ENCODE peak calls at places on chromosomes 7 and 10, in four cellular contexts. J, U, I and D are unnamed samples.

GRCh38 chr10:61662794-61663259 is at the start of gene CABCOCO1:
- DNase-seq in I (peak; percentile 86), U (peak; percentile 84), J (peak; percentile 32), D (peak; percentile 91)

GRCh38 chr7:146129296-146129695 is 12.7 kb downstream of the CNTNAP2 start:
- DNase-seq in U (no peak), J (no peak), I (no peak), D (peak; percentile 19)

GRCh38 chr7:83267141-83267631 is 104.5 kb upstream of the PCLO start:
- DNase-seq in J (no peak), U (no peak), I (no peak), D (peak; percentile 70)

GRCh38 chr10:64430690-64431323 is 909.6 kb downstream of the REEP3 start:
- DNase-seq in I (peak; percentile 54), J (no peak), U (peak; percentile 80), D (peak; percentile 95)

GRCh38 chr7:105849122-105849855 is 27.1 kb downstream of the ATXN7L1 start:
- DNase-seq in J (no peak), U (peak; percentile 90), I (no peak), D (peak; percentile 94)

GRCh38 chr10:90602815-90603600 is 254.8 kb downstream of the HTR7 start:
- DNase-seq in J (no peak), I (no peak), U (no peak), D (peak; percentile 25)

GRCh38 chr10:132106431-132106830 is 40.7 kb downstream of the JAKMIP3 start:
- DNase-seq in J (no peak), U (no peak), I (peak; percentile 41), D (no peak)

GRCh38 chr10:129958118-129958685 is 5.9 kb downstream of the EBF3 start:
- DNase-seq in U (no peak), I (no peak), J (no peak), D (peak; percentile 51)

GRCh38 chr10:69474688-69475432 is 23.6 kb downstream of the TSPAN15 start:
- DNase-seq in U (no peak), I (no peak), J (peak; percentile 51), D (no peak)

GRCh38 chr10:99593312-99593711 is 26.9 kb downstream of the SLC25A28 start:
- DNase-seq in J (no peak), U (no peak), I (no peak), D (no peak)

GRCh38 chr7:24930856-24931255 is 49.1 kb downstream of the OSBPL3 start:
- DNase-seq in J (no peak), I (no peak), U (no peak), D (no peak)

DNA sequence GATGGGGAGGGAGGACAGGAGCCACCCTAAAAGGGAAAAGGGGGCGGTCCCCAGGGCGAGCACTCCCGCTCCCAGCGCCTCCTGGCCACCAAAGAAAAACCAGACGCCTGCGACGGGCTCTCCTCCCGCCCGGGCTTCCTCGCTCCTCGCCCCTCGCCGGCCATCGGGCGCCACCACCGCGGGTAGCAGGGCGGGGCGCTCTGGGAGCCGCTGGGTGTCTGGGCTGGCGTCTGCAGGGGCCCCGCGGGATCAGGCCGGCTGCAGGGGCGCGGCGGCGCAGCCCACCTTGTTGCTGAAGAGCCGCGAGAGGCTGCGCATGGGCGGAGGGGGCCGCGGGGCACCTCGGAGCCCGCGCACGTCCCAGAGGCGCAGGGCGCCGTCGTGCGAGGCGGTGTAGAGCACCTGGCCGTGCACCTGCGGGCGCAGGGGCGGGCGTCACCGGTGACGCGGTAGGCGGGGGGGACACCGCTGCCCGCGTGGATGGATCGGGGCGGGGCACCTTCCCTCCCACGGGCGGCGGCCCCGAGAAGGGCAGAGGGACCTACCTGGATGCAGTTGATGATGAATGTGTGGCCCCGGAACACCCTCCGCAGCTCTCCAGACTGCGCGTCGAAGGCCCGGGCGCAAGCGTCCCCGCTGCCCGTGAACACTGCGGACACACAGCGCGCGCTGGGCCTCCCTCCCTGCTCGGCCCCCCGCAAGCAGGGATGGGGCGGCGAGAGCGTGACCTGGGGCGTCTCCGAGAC is 28.3 kb downstream of the WDR86 start:
- DNase-seq in U (peak; percentile 82), I (peak; percentile 84), J (no peak), D (peak; percentile 53)
- H2BK120ac ChIP-seq in U (no peak overlapping the region), I (no peak overlapping the region), J (no peak overlapping the region), D (no peak overlapping the region)

GRCh38 chr10:5871596-5871995 is 18.1 kb downstream of the ANKRD16 start:
- DNase-seq in J (peak; percentile 77), U (no peak), I (no peak), D (no peak)
- H3K56ac ChIP-seq in J (no peak overlapping the region), U (no peak overlapping the region), I (no peak overlapping the region), D (no peak overlapping the region)

GRCh38 chr10:78772486-78772885 is 296.3 kb upstream of the ZMIZ1 start:
- DNase-seq in U (no peak), J (no peak), I (no peak), D (no peak)
- H2BK120ac ChIP-seq in U (no peak overlapping the region), J (no peak overlapping the region), I (no peak overlapping the region), D (no peak overlapping the region)

DNA sequence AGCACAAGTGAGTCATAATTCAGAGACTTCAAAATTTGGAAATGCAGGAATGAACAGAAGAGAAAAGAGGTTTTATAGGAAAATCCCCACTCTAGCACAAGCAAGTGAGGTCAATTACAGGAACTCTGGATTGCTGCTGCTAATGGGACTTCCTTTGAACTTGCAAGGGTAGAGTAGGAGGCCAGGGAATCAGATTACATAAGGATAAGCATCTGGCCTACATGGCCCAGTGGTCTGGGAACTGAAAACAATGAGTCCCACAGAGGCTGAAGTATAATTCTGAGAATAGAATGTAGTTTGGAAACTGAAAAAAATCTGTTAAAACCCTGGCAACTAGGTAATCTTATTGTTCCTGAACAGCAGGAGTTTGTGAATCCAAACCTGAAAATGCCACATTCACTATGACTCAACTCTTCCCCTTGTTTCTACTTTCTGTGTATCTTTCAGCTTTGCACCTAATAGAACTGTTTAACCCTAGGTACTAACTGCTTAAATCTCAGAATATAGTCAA is 66.5 kb downstream of the CTNNA3 start:
- DNase-seq in I (no peak), J (peak; percentile 57), U (no peak), D (peak; percentile 84)
- H3K56ac ChIP-seq in I (no peak overlapping the region), J (no peak overlapping the region), U (no peak overlapping the region), D (no peak overlapping the region)

GRCh38 chr7:139993169-139993568 is 69.6 kb downstream of the PARP12 start:
- DNase-seq in I (no peak), J (no peak), U (no peak), D (no peak)

GRCh38 chr7:139990571-139990970 is 72.2 kb downstream of the PARP12 start:
- DNase-seq in U (no peak), J (no peak), I (no peak), D (no peak)

GRCh38 chr7:139992353-139993054 is 70.2 kb downstream of the PARP12 start:
- DNase-seq in U (no peak), J (no peak), I (no peak), D (no peak)

GRCh38 chr7:139991267-139991666 is 71.5 kb downstream of the PARP12 start:
- DNase-seq in J (no peak), I (no peak), U (no peak), D (no peak)

DNA sequence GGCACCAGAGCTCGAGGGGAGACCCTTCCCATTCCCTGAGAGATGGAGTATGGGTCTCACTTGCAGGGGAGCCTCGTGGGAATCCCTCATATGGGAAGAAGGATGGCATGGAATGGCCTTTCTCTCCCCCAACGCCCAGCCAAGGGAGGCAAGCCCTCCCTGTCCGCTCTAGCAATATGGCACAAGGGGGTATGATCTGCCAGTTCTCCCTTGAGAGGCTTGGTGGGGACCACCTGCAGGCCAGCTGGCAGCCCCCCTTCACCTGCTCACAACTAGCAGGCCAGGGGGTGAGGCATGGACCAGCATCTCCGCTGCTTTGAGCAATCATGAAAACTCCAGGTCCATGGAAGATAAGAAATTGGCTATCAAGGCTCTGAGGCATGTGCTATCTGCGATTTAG is 70.8 kb downstream of the PARP12 start:
- DNase-seq in U (no peak), J (no peak), I (no peak), D (no peak)
- H2BK120ac ChIP-seq in U (no peak overlapping the region), J (no peak overlapping the region), I (no peak overlapping the region), D (no peak overlapping the region)

DNA sequence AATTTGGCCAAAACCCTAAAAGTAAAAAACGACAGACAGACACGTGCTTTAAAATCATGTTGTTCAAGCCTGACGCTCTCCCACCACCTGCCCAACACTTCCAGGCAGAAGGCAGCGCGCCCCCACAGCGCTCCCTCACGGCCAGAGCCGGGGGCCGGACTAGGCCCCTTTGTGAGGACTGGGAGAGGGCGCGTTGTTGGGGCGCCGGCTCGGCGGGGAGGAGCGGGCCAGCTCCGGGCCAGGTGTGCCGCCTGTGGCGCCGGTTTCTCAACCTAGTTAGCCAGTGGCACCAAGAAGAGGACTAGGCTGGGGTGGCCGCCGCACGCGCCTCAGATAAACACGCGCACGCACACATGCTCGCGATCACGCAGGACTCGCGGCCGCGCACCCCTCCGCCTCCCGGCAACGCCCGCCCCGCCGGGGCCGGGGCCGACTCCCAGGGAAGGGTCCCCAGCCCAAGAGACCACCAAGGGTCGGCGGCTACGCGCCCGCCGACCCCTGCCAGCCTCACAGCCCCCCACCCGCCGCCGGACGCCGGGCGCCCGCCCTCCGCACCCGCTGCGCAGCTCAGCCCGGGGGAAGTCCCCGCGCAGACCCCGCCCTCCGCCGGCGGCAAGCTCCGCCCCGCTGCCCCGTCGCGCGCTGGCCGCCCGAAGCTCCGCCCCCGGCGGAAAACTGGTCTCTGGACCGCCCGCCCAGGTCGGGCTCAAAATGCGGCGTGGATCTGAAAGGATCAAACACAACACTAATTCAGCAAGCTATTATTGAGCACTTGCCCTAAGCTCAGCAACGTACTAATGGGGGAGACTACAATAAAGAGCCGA is at the start of gene IMMP2L:
- DNase-seq in U (peak; percentile 84), I (peak; percentile 96), J (peak; percentile 76), D (peak; percentile 87)
- H3K56ac ChIP-seq in U (no peak within 1 kb of the TSS), I (peak within 1 kb of the TSS; percentile 63), J (peak within 1 kb of the TSS; percentile 71), D (peak within 1 kb of the TSS; percentile 92)

GRCh38 chr10:7787150-7787856 is 490 bp downstream of the KIN start:
- DNase-seq in U (no peak), J (peak; percentile 24), I (no peak), D (peak; percentile 20)
- H2BK120ac ChIP-seq in U (no peak overlapping the region), J (peak overlapping the region; percentile 47), I (no peak overlapping the region), D (no peak overlapping the region)

GRCh38 chr10:97238855-97239254 is 53.1 kb upstream of the SLIT1 start:
- DNase-seq in J (no peak), U (no peak), I (no peak), D (no peak)
- H3K56ac ChIP-seq in J (no peak overlapping the region), U (no peak overlapping the region), I (no peak overlapping the region), D (no peak overlapping the region)

GRCh38 chr7:18179058-18179457 is 151.4 kb upstream of the PRPS1L1 start:
- DNase-seq in J (no peak), I (no peak), U (no peak), D (no peak)
- H2BK120ac ChIP-seq in J (no peak overlapping the region), I (no peak overlapping the region), U (no peak overlapping the region), D (no peak overlapping the region)

DNA sequence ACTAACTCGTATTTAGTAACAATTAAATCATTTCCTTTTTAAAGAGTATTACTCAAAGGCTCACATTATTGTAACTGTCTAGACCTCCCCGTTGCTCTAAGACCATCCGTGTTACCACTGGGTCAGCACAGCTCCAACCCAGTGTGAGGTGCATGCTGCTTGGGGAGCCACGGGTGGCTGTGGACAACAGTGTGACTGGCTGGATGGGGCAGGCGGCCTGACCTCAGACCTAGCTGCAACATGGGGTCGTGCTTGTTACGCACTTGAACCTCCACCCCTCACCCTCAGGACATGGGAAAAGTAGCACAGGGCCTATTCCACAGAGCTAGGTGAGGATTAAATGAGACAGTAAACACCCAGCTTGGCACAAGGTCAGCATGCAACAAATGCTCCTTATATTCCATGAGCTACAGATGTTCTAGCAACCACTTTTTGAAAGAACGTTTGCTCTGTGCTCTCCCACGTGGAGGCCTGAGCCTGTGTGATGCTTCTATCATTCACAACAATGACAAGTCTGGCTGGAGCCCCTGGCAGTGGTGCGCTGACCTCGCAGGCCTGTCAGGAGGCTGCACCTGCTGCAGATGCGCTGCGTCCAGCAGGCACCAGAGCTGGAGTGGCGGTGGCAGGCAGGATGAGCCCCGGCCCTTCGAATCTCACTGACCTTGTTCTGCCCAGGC is 135.7 kb downstream of the PKD1L1 start:
- DNase-seq in I (no peak), J (no peak), U (no peak), D (no peak)
- H3K56ac ChIP-seq in I (no peak overlapping the region), J (no peak overlapping the region), U (no peak overlapping the region), D (no peak overlapping the region)